ENCODE peak calls at places on chromosomes 4 and X, in nine cellular contexts. L, Q, H, P, G, S, M, E and N are unnamed samples.

GRCh38 chr4:75370582-75370981 is 143.6 kb downstream of the RCHY1 start:
- DNase-seq in S (no peak), L (no peak), Q (no peak), G (no peak), E (no peak), P (no peak), M (no peak), H (no peak), N (no peak)

GRCh38 chr4:172596206-172596605 is 572.4 kb upstream of the GALNT7 start:
- DNase-seq in S (no peak), H (no peak), Q (no peak), M (peak; percentile 41), E (no peak), G (no peak), L (no peak), P (no peak), N (no peak)

GRCh38 chrX:868248-868647 is 237.7 kb downstream of the SHOX start:
- DNase-seq in L (no peak), G (no peak), Q (no peak), E (no peak), P (no peak), H (no peak), M (no peak), S (no peak), N (no peak)

GRCh38 chrX:102711872-102712215 is 404 bp upstream of the GPRASP2 start:
- DNase-seq in S (no peak), G (no peak), H (no peak), M (peak; percentile 44), Q (no peak), E (no peak), L (no peak), P (no peak), N (no peak)

GRCh38 chrX:6291444-6291843 is 62.8 kb upstream of the NLGN4X start:
- DNase-seq in L (no peak), H (no peak), E (no peak), S (no peak), G (no peak), M (no peak), P (no peak), Q (no peak), N (no peak)

GRCh38 chr4:25030283-25031076 is at the start of gene LGI2:
- DNase-seq in P (peak; percentile 30), G (no peak), Q (peak; percentile 52), H (peak; percentile 48), M (peak; percentile 63), E (no peak), S (no peak), L (peak; percentile 80), N (no peak)

GRCh38 chrX:130100180-130100579 is 10.1 kb downstream of the ELF4 start:
- DNase-seq in P (peak; percentile 68), Q (peak; percentile 65), E (no peak), H (no peak), S (peak; percentile 64), M (no peak), G (no peak), L (peak; percentile 88), N (peak; percentile 88)

GRCh38 chr4:159098482-159099127 is 4.3 kb upstream of the RAPGEF2 start:
- DNase-seq in Q (no peak), M (no peak), H (no peak), G (no peak), E (no peak), L (no peak), P (no peak), S (no peak), N (no peak)

DNA sequence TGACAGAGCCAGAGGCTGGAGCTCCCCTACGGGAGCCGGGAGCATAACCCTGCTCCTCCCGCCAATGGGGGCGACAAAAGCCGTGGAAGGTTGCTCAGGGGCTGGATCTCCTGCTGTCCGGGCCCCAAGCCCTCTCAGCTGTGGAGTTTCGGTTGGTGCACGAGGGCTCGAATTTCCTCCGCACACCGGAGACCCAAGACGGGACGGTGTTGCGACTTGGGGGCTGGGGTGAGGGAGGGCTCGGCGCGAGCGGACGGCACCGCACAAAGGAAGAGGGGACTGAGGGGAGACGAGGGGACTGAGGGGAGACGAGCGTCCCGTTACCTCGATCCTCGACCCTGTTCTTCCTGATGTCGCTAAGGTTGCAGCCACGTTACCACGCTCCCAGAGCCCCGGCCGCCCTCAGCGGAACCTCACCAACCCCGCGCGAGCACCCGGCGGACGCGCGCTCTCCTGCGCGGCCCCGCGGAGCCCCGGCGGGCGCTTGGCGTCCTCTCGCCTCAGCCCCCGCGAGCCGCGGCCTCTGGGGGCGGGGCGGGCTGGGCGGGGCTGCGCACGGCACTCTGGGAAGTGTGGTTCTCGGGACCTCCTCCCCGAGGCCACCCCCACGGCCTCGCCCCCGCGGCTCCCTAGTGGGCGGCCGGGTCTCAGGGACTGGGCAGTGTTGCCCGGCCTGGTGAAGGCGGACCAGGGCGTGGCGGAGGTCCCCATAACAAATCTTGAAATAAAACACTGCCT is at the start of gene KLHL8:
- DNase-seq in H (peak; percentile 91), M (peak; percentile 88), E (peak; percentile 87), Q (peak; percentile 89), S (no peak), G (peak; percentile 73), P (peak; percentile 67), L (peak; percentile 93), N (peak; percentile 44)
- TF ChIP-seq CTCF in H (peak; percentile 4), M (peak; percentile 21), E (no peak), Q (peak; percentile 17), S (peak; percentile 13), G (peak; percentile 14), P (no peak), L (no peak), N (peak; percentile 14)

DNA sequence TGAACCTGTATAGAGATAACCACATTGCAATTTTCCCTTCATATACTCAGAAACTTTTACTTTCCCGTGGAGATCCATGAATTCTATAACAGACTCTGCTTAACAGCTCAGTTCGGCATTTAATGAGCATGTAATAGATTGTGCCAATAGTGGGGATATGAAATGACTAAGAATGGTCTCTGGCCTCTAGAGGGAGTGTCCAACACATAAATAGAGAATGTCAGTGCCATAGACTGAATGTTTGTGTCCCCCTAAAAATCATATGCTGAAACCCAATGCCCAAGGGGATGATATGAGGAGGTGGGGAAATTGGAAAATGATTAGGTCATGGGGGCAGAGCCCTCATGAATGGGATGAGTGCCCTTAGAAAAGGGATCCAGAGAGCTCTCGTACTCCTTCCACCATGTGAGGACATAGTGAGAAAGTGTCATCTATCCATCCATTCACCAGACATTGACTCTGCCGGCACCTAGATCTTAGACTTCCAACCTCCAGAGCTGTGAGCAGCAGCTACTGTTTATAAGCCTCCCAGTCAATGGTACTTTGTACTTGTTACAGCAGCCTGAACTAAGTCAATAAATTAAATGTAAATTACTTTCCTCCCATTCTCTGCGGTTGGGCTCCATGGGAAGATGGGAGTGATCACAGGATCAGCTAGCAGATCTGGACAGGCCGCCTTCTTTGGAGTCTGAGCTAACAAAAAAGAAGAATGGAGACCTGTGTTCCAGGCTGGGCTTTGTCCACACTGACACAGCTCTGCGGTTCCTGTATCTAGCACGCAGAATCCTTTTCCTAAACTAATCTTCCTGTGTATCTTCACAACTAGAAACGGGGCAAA is 28.1 kb upstream of the HPSE start:
- DNase-seq in L (no peak), E (peak; percentile 32), S (peak; percentile 17), M (peak; percentile 33), P (no peak), H (no peak), G (peak; percentile 34), Q (no peak), N (peak; percentile 4)
- TF ChIP-seq CTCF in L (peak; percentile 19), E (peak; percentile 41), S (peak; percentile 53), M (peak; percentile 55), P (no peak), H (peak; percentile 40), G (peak; percentile 47), Q (peak; percentile 40), N (peak; percentile 52)

DNA sequence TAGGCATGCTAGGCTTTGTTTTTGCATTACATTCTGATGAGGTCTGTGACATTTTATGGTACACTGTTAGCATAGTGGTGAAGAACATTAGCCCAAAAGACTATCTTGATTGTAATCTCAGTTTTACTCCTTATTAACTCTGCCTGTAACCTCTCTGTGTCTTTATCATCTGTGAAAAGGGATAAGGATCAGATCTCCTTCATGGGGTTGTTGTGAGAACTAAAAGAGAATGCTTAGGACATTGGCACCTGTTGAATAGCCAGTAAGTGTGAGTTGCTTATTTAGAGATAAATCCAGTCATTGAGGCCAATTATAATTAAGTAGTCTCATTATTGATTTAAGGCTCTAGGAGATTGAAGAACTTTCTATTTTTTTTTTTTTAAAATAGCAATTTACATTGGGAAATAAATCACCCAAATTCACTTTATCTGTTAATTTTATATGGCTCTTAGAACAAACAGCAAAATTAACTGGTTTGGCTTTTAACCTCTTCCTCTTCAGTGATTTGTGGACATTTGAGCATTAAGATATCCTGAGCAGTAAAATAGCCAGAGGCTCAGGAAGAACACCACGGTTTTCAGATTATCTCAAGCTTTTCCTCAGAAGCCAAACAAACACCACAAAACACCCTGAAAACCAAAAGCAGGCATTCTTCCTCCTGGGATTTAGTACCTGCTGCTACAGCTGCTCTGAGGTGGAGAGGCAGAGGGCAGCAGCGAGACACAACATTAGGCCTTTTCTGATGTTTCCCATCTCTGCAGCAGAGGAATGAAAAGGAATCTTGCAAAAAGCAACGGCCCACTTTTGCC is 192.9 kb downstream of the ARHGAP10 start:
- DNase-seq in M (peak; percentile 80), E (no peak), H (peak; percentile 53), S (no peak), P (no peak), L (no peak), Q (no peak), G (peak; percentile 40), N (no peak)
- TF ChIP-seq CTCF in M (peak; percentile 79), E (peak; percentile 21), H (peak; percentile 75), S (peak; percentile 59), P (peak; percentile 23), L (peak; percentile 12), Q (peak; percentile 54), G (peak; percentile 43), N (peak; percentile 44)

GRCh38 chr4:149793459-149793858 is 22.2 kb downstream of the IQCM start:
- DNase-seq in L (no peak), G (peak; percentile 45), H (no peak), E (peak; percentile 14), P (no peak), Q (no peak), S (no peak), M (no peak), N (no peak)

GRCh38 chr4:149791836-149792235 is 23.8 kb downstream of the IQCM start:
- DNase-seq in G (peak; percentile 19), L (no peak), M (no peak), E (no peak), P (no peak), Q (no peak), H (no peak), S (no peak), N (no peak)

GRCh38 chr4:149796381-149796780 is 19.3 kb downstream of the IQCM start:
- DNase-seq in L (no peak), E (peak; percentile 43), G (no peak), S (no peak), P (no peak), H (no peak), M (no peak), Q (no peak), N (no peak)

GRCh38 chr4:149790172-149790907 is 25.3 kb downstream of the IQCM start:
- DNase-seq in H (no peak), S (peak; percentile 45), P (no peak), Q (no peak), M (no peak), L (no peak), E (peak; percentile 41), G (no peak), N (no peak)

GRCh38 chr4:149795256-149795655 is 20.4 kb downstream of the IQCM start:
- DNase-seq in S (no peak), E (no peak), G (no peak), M (no peak), L (no peak), Q (peak; percentile 17), P (no peak), H (no peak), N (no peak)
- TF ChIP-seq CTCF in S (no peak), E (no peak), G (no peak), M (peak; percentile 16), L (no peak), Q (no peak), P (no peak), H (no peak), N (no peak)